ENCODE peak calls at places on chromosomes 7 and 10, in five cellular contexts. One of them, this sample, is unnamed.

GRCh38 chr10:28471705-28472050 is 61.2 kb upstream of the WAC start:
- DNase-seq in tibial nerve: no peak
- DNase-seq in A549: no peak
- DNase-seq in H1: no peak
- DNase-seq in K562: no peak
- DNase-seq in this sample: no peak

GRCh38 chr10:83580373-83581012 is 558.8 kb upstream of the GHITM start:
- DNase-seq in tibial nerve: no peak
- DNase-seq in A549: no peak
- DNase-seq in H1: no peak
- DNase-seq in K562: no peak
- DNase-seq in this sample: no peak

GRCh38 chr7:133822816-133823552 is 304.2 kb upstream of the LRGUK start:
- DNase-seq in tibial nerve: no peak
- DNase-seq in A549: no peak
- DNase-seq in H1: no peak
- DNase-seq in K562: no peak
- DNase-seq in this sample: no peak

GRCh38 chr7:142438923-142439515 is 181.2 kb upstream of the PRSS58 start:
- DNase-seq in tibial nerve: no peak
- DNase-seq in A549: no peak
- DNase-seq in H1: no peak
- DNase-seq in K562: no peak
- DNase-seq in this sample: no peak

GRCh38 chr10:124917939-124918830 is 23.7 kb upstream of the ZRANB1 start:
- DNase-seq in tibial nerve: no peak
- DNase-seq in A549: no peak
- DNase-seq in H1: no peak
- DNase-seq in K562: no peak
- DNase-seq in this sample: no peak

GRCh38 chr7:916291-916941 is 38.1 kb downstream of the ADAP1 start:
- DNase-seq in tibial nerve: no peak
- DNase-seq in A549: no peak
- DNase-seq in H1: no peak
- DNase-seq in K562: no peak
- DNase-seq in this sample: no peak

GRCh38 chr7:133561361-133561760 is 308.5 kb downstream of the EXOC4 start:
- DNase-seq in tibial nerve: no peak
- DNase-seq in A549: no peak
- DNase-seq in H1: no peak
- DNase-seq in K562: no peak
- DNase-seq in this sample: no peak

GRCh38 chr10:29598861-29599311 is 35.9 kb downstream of the SVIL start:
- DNase-seq in tibial nerve: no peak
- DNase-seq in A549: no peak
- DNase-seq in H1: no peak
- DNase-seq in K562: no peak
- DNase-seq in this sample: peak

GRCh38 chr7:145036592-145037386 is 200.9 kb upstream of the TPK1 start:
- DNase-seq in tibial nerve: no peak
- DNase-seq in A549: peak
- DNase-seq in H1: peak
- DNase-seq in K562: peak
- DNase-seq in this sample: no peak

GRCh38 chr10:52232561-52233350 is 81.3 kb upstream of the DKK1 start:
- DNase-seq in tibial nerve: no peak
- DNase-seq in A549: peak
- DNase-seq in H1: no peak
- DNase-seq in K562: no peak
- DNase-seq in this sample: no peak

GRCh38 chr7:93992423-93993110 is 11.6 kb downstream of the BET1 start:
- DNase-seq in tibial nerve: no peak
- DNase-seq in A549: no peak
- DNase-seq in H1: no peak
- DNase-seq in K562: no peak
- DNase-seq in this sample: no peak

GRCh38 chr7:98771519-98772241 is 98.1 kb downstream of the TMEM130 start:
- DNase-seq in tibial nerve: no peak
- DNase-seq in A549: no peak
- DNase-seq in H1: no peak
- DNase-seq in K562: no peak
- DNase-seq in this sample: no peak

GRCh38 chr10:89001024-89001423 is 10.4 kb downstream of the FAS start:
- DNase-seq in tibial nerve: no peak
- DNase-seq in A549: no peak
- DNase-seq in H1: no peak
- DNase-seq in K562: no peak
- DNase-seq in this sample: no peak

GRCh38 chr10:102114861-102115618 is 5.1 kb downstream of the LDB1 start:
- DNase-seq in tibial nerve: peak
- DNase-seq in A549: peak
- DNase-seq in H1: no peak
- DNase-seq in K562: peak
- DNase-seq in this sample: peak

GRCh38 chr7:18679261-18679660 is 183.7 kb downstream of the HDAC9 start:
- DNase-seq in tibial nerve: no peak
- DNase-seq in A549: no peak
- DNase-seq in H1: no peak
- DNase-seq in K562: no peak
- DNase-seq in this sample: no peak

GRCh38 chr7:142376356-142376997 is 118.6 kb upstream of the PRSS58 start:
- DNase-seq in tibial nerve: no peak
- DNase-seq in A549: no peak
- DNase-seq in H1: no peak
- DNase-seq in K562: no peak
- DNase-seq in this sample: no peak

GRCh38 chr10:76433161-76434005 is 1002.0 kb downstream of the LRMDA start:
- DNase-seq in tibial nerve: no peak
- DNase-seq in A549: no peak
- DNase-seq in H1: no peak
- DNase-seq in K562: no peak
- DNase-seq in this sample: no peak

GRCh38 chr10:93991596-93992284 is 2.0 kb upstream of the PLCE1 start:
- DNase-seq in tibial nerve: no peak
- DNase-seq in A549: peak
- DNase-seq in H1: no peak
- DNase-seq in K562: no peak
- DNase-seq in this sample: peak

GRCh38 chr10:124523301-124523871 is 61.8 kb downstream of the LHPP start:
- DNase-seq in tibial nerve: no peak
- DNase-seq in A549: no peak
- DNase-seq in H1: no peak
- DNase-seq in K562: no peak
- DNase-seq in this sample: peak

GRCh38 chr7:212754-213153 is 20.4 kb downstream of the FAM20C start:
- DNase-seq in tibial nerve: no peak
- DNase-seq in A549: no peak
- DNase-seq in H1: no peak
- DNase-seq in K562: no peak
- DNase-seq in this sample: no peak

GRCh38 chr10:33228426-33228825 is 106.0 kb downstream of the NRP1 start:
- DNase-seq in tibial nerve: no peak
- DNase-seq in A549: no peak
- DNase-seq in H1: no peak
- DNase-seq in K562: no peak
- DNase-seq in this sample: no peak

GRCh38 chr7:43170571-43170970 is 58.1 kb downstream of the HECW1 start:
- DNase-seq in tibial nerve: no peak
- DNase-seq in A549: no peak
- DNase-seq in H1: no peak
- DNase-seq in K562: no peak
- DNase-seq in this sample: no peak

GRCh38 chr7:130712416-130712815 is 21.6 kb downstream of the KLF14 start:
- DNase-seq in tibial nerve: no peak
- DNase-seq in A549: no peak
- DNase-seq in H1: no peak
- DNase-seq in K562: no peak
- DNase-seq in this sample: no peak

GRCh38 chr10:123637326-123637880 is 28.8 kb upstream of the GPR26 start:
- DNase-seq in tibial nerve: no peak
- DNase-seq in A549: no peak
- DNase-seq in H1: no peak
- DNase-seq in K562: no peak
- DNase-seq in this sample: no peak

GRCh38 chr7:82257118-82257695 is 186.4 kb downstream of the CACNA2D1 start:
- DNase-seq in tibial nerve: no peak
- DNase-seq in A549: no peak
- DNase-seq in H1: no peak
- DNase-seq in K562: no peak
- DNase-seq in this sample: no peak

GRCh38 chr10:43260911-43261577 is 5.8 kb downstream of the RASGEF1A start:
- DNase-seq in tibial nerve: no peak
- DNase-seq in A549: no peak
- DNase-seq in H1: no peak
- DNase-seq in K562: peak
- DNase-seq in this sample: no peak

GRCh38 chr7:90825779-90826178 is 229.7 kb downstream of the CDK14 start:
- DNase-seq in tibial nerve: no peak
- DNase-seq in A549: no peak
- DNase-seq in H1: no peak
- DNase-seq in K562: no peak
- DNase-seq in this sample: no peak
- TF ChIP-seq EP300 in tibial nerve: no peak
- TF ChIP-seq EP300 in A549: no peak
- TF ChIP-seq EP300 in H1: no peak
- TF ChIP-seq EP300 in K562: no peak
- TF ChIP-seq EP300 in this sample: no peak

GRCh38 chr7:30253796-30254165 is 30.6 kb upstream of the ZNRF2 start:
- DNase-seq in tibial nerve: no peak
- DNase-seq in A549: no peak
- DNase-seq in H1: no peak
- DNase-seq in K562: no peak
- DNase-seq in this sample: no peak

GRCh38 chr7:30254248-30254647 is 30.1 kb upstream of the ZNRF2 start:
- DNase-seq in tibial nerve: no peak
- DNase-seq in A549: no peak
- DNase-seq in H1: no peak
- DNase-seq in K562: no peak
- DNase-seq in this sample: no peak

GRCh38 chr7:30251708-30252329 is 32.6 kb upstream of the ZNRF2 start:
- DNase-seq in tibial nerve: no peak
- DNase-seq in A549: no peak
- DNase-seq in H1: no peak
- DNase-seq in K562: no peak
- DNase-seq in this sample: no peak

GRCh38 chr7:30254717-30255095 is 29.7 kb upstream of the ZNRF2 start:
- DNase-seq in tibial nerve: no peak
- DNase-seq in A549: no peak
- DNase-seq in H1: no peak
- DNase-seq in K562: no peak
- DNase-seq in this sample: no peak

GRCh38 chr7:30252885-30253795 is 31.3 kb upstream of the ZNRF2 start:
- DNase-seq in tibial nerve: no peak
- DNase-seq in A549: no peak
- DNase-seq in H1: no peak
- DNase-seq in K562: no peak
- DNase-seq in this sample: no peak
- TF ChIP-seq CTCF in tibial nerve: no peak
- TF ChIP-seq CTCF in A549: no peak
- TF ChIP-seq CTCF in H1: no peak
- TF ChIP-seq CTCF in K562: no peak
- TF ChIP-seq CTCF in this sample: no peak

GRCh38 chr7:100600222-100601038 is 1.7 kb upstream of the PCOLCE start:
- DNase-seq in tibial nerve: no peak
- DNase-seq in A549: no peak
- DNase-seq in H1: no peak
- DNase-seq in K562: no peak
- DNase-seq in this sample: no peak

GRCh38 chr7:100603697-100604077 is 1.5 kb downstream of the PCOLCE start:
- DNase-seq in tibial nerve: no peak
- DNase-seq in A549: no peak
- DNase-seq in H1: no peak
- DNase-seq in K562: no peak
- DNase-seq in this sample: no peak

GRCh38 chr7:100604976-100605911 is 3.1 kb downstream of the PCOLCE start:
- DNase-seq in tibial nerve: no peak
- DNase-seq in A549: peak
- DNase-seq in H1: no peak
- DNase-seq in K562: peak
- DNase-seq in this sample: peak

GRCh38 chr7:100604078-100604975 is 2.2 kb downstream of the PCOLCE start:
- DNase-seq in tibial nerve: peak
- DNase-seq in A549: peak
- DNase-seq in H1: no peak
- DNase-seq in K562: peak
- DNase-seq in this sample: peak

DNA sequence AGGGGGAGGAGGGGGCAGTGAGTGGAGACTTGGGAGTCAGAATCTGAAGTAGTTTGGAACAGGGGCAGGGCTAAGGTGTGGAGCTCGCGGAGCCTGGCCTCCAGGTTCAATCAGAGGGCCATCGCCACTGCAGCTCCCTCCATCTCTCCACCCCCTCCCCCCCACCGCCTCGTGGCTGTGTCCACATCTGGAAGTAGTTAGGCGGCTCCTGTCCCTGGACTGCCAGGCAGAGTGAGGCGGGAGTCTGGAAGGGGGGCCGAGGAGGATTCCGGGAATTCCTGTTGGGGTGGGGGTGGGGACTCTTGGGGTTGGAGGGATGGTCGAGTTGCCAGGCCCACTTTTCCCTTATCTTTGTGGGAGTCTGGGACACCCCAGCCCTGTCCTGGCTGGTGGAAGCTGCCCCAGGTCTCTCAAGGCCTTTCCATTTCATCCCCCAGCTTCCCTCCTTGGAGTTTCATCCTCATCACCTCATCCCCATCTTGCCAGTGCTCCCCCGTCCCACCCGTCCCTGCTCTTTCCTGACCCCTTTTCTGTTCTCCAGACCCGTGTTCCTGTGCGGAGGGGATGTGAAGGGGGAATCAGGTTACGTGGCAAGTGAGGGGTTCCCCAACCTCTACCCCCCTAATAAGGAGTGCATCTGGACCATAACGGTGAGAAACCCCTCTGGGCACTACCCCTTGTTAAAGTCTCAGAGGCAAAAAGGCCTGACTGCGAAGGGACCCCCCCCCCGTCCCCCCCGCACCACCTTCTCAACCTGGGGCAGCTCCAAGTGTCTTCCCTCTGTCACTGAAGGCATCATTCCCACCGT is 930 bp downstream of the PCOLCE start:
- DNase-seq in tibial nerve: peak
- DNase-seq in A549: no peak
- DNase-seq in H1: no peak
- DNase-seq in K562: peak
- DNase-seq in this sample: peak
- H3K4me3 ChIP-seq in tibial nerve: peak
- H3K4me3 ChIP-seq in A549: no peak
- H3K4me3 ChIP-seq in H1: peak
- H3K4me3 ChIP-seq in K562: peak
- H3K4me3 ChIP-seq in this sample: peak

DNA sequence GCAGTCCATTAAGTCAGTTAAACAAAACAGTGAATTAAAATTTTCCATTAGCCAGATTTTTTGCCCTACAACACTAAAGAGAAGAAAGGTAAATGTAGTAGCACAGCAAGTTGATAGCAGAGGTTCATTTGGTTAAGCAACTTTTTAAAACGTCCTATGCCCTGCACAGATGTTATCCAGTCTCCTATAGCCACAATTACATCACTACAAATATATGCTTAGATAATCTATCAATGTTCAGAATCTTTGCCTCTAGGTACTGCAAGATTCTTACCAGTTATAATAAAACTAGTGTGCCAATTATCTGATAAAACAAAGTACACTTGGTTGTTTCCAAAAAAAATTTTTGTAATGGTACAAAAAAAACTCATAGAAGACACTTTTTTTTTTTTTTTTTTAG is 175.5 kb upstream of the MYO3A start:
- DNase-seq in tibial nerve: no peak
- DNase-seq in A549: no peak
- DNase-seq in H1: no peak
- DNase-seq in K562: no peak
- DNase-seq in this sample: no peak
- TF ChIP-seq EP300 in tibial nerve: no peak
- TF ChIP-seq EP300 in A549: no peak
- TF ChIP-seq EP300 in H1: no peak
- TF ChIP-seq EP300 in K562: no peak
- TF ChIP-seq EP300 in this sample: no peak